ENCODE peak calls at places on chromosomes 1 and 21, in four cellular contexts. One of them, this sample, is unnamed.

GRCh38 chr1:82704393-82704792 is 903.7 kb downstream of the ADGRL2 start:
- DNase-seq in fibroblast of lung: no peak
- DNase-seq in AG08395: no peak
- DNase-seq in AG09309: no peak
- DNase-seq in this sample: no peak

GRCh38 chr1:86701731-86702130 is 2.6 kb upstream of the SH3GLB1 start:
- DNase-seq in AG08395: no peak
- DNase-seq in AG09309: no peak
- DNase-seq in fibroblast of lung: no peak
- DNase-seq in this sample: no peak

GRCh38 chr1:204410764-204411450 is 710 bp downstream of the PPP1R15B start:
- DNase-seq in AG09309: no peak
- DNase-seq in fibroblast of lung: peak
- DNase-seq in AG08395: peak
- DNase-seq in this sample: peak

GRCh38 chr1:184912392-184912791 is 61.9 kb downstream of the NIBAN1 start:
- DNase-seq in AG09309: no peak
- DNase-seq in AG08395: no peak
- DNase-seq in fibroblast of lung: peak
- DNase-seq in this sample: no peak

GRCh38 chr1:32893198-32894018 is 7.1 kb downstream of the HPCA start:
- DNase-seq in AG09309: no peak
- DNase-seq in AG08395: peak
- DNase-seq in fibroblast of lung: peak
- DNase-seq in this sample: no peak

GRCh38 chr1:85427358-85427757 is 37.6 kb downstream of the DDAH1 start:
- DNase-seq in AG09309: no peak
- DNase-seq in fibroblast of lung: no peak
- DNase-seq in AG08395: no peak
- DNase-seq in this sample: no peak

GRCh38 chr21:34625194-34625593 is 10.3 kb upstream of the RCAN1 start:
- DNase-seq in AG08395: no peak
- DNase-seq in fibroblast of lung: no peak
- DNase-seq in AG09309: no peak
- DNase-seq in this sample: no peak

GRCh38 chr1:32224285-32224684 is 2.1 kb downstream of the EIF3I start:
- DNase-seq in fibroblast of lung: no peak
- DNase-seq in AG09309: no peak
- DNase-seq in AG08395: no peak
- DNase-seq in this sample: no peak

GRCh38 chr1:216807696-216808095 is 84.5 kb upstream of the ESRRG start:
- DNase-seq in fibroblast of lung: peak
- DNase-seq in AG09309: no peak
- DNase-seq in AG08395: no peak
- DNase-seq in this sample: no peak

GRCh38 chr1:160558679-160559078 is 20.6 kb downstream of the CD84 start:
- DNase-seq in fibroblast of lung: no peak
- DNase-seq in AG09309: no peak
- DNase-seq in AG08395: no peak
- DNase-seq in this sample: no peak

GRCh38 chr1:19385236-19385635 is 73.1 kb downstream of the SLC66A1 start:
- DNase-seq in fibroblast of lung: no peak
- DNase-seq in AG09309: no peak
- DNase-seq in AG08395: no peak
- DNase-seq in this sample: no peak

GRCh38 chr1:53548031-53548491 is 88.9 kb downstream of the DMRTB1 start:
- DNase-seq in AG09309: no peak
- DNase-seq in fibroblast of lung: no peak
- DNase-seq in AG08395: no peak
- DNase-seq in this sample: no peak

GRCh38 chr1:212518188-212518951 is 85.7 kb downstream of the NENF start:
- DNase-seq in AG09309: peak
- DNase-seq in fibroblast of lung: peak
- DNase-seq in AG08395: peak
- DNase-seq in this sample: no peak

GRCh38 chr1:101908980-101909379 is 87.7 kb downstream of the OLFM3 start:
- DNase-seq in AG09309: no peak
- DNase-seq in AG08395: no peak
- DNase-seq in fibroblast of lung: no peak
- DNase-seq in this sample: no peak

GRCh38 chr1:94305704-94306103 is 68.3 kb upstream of the ARHGAP29 start:
- DNase-seq in AG08395: peak
- DNase-seq in AG09309: no peak
- DNase-seq in fibroblast of lung: peak
- DNase-seq in this sample: no peak

GRCh38 chr1:25796807-25797458 is 3.1 kb upstream of the SELENON start:
- DNase-seq in fibroblast of lung: peak
- DNase-seq in AG09309: no peak
- DNase-seq in AG08395: peak
- DNase-seq in this sample: peak

GRCh38 chr1:9906466-9906865 is 3.6 kb downstream of the CTNNBIP1 start:
- DNase-seq in fibroblast of lung: no peak
- DNase-seq in AG09309: no peak
- DNase-seq in AG08395: no peak
- DNase-seq in this sample: no peak

GRCh38 chr1:9369964-9370788 is 77.5 kb downstream of the SPSB1 start:
- DNase-seq in AG08395: no peak
- DNase-seq in AG09309: no peak
- DNase-seq in fibroblast of lung: no peak
- DNase-seq in this sample: no peak

GRCh38 chr1:169584483-169585144 is 1.7 kb downstream of the F5 start:
- DNase-seq in fibroblast of lung: no peak
- DNase-seq in AG09309: no peak
- DNase-seq in AG08395: no peak
- DNase-seq in this sample: no peak

GRCh38 chr1:43625063-43625780 is 24.7 kb upstream of the KDM4A start:
- DNase-seq in fibroblast of lung: no peak
- DNase-seq in AG09309: no peak
- DNase-seq in AG08395: no peak
- DNase-seq in this sample: no peak

GRCh38 chr1:176768532-176768931 is 305.6 kb downstream of the PAPPA2 start:
- DNase-seq in AG08395: no peak
- DNase-seq in AG09309: no peak
- DNase-seq in fibroblast of lung: no peak
- DNase-seq in this sample: no peak

GRCh38 chr1:84103197-84103992 is 40.7 kb upstream of the PRKACB start:
- DNase-seq in fibroblast of lung: peak
- DNase-seq in AG09309: peak
- DNase-seq in AG08395: peak
- DNase-seq in this sample: no peak

GRCh38 chr1:61403863-61404615 is 320.9 kb downstream of the TM2D1 start:
- DNase-seq in fibroblast of lung: peak
- DNase-seq in AG09309: no peak
- DNase-seq in AG08395: no peak
- DNase-seq in this sample: no peak

GRCh38 chr1:50139339-50139738 is 30.6 kb downstream of the ELAVL4 start:
- DNase-seq in fibroblast of lung: no peak
- DNase-seq in AG08395: no peak
- DNase-seq in AG09309: no peak
- DNase-seq in this sample: no peak

GRCh38 chr1:211577826-211578639 is 928 bp downstream of the SLC30A1 start:
- DNase-seq in AG08395: peak
- DNase-seq in AG09309: no peak
- DNase-seq in fibroblast of lung: peak
- DNase-seq in this sample: peak

GRCh38 chr1:41898191-41898713 is 20.5 kb downstream of the HIVEP3 start:
- DNase-seq in AG08395: peak
- DNase-seq in AG09309: no peak
- DNase-seq in fibroblast of lung: peak
- DNase-seq in this sample: peak

GRCh38 chr1:155250633-155251449 is 4.4 kb downstream of the ENTREP3 start:
- DNase-seq in fibroblast of lung: peak
- DNase-seq in AG09309: no peak
- DNase-seq in AG08395: peak
- DNase-seq in this sample: peak

GRCh38 chr1:171185064-171185463 is at the start of gene FMO2:
- DNase-seq in fibroblast of lung: no peak
- DNase-seq in AG09309: no peak
- DNase-seq in AG08395: no peak
- DNase-seq in this sample: no peak

GRCh38 chr21:19022978-19023377 is 619.4 kb upstream of the TMPRSS15 start:
- DNase-seq in AG08395: no peak
- DNase-seq in fibroblast of lung: no peak
- DNase-seq in AG09309: no peak
- DNase-seq in this sample: no peak

GRCh38 chr1:220353229-220354012 is 81.2 kb upstream of the RAB3GAP2 start:
- DNase-seq in AG09309: no peak
- DNase-seq in fibroblast of lung: no peak
- DNase-seq in AG08395: no peak
- DNase-seq in this sample: no peak

GRCh38 chr1:29805122-29805895 is 569.0 kb downstream of the PTPRU start:
- DNase-seq in AG09309: no peak
- DNase-seq in AG08395: no peak
- DNase-seq in fibroblast of lung: no peak
- DNase-seq in this sample: no peak

This sample was measured in natural killer cell.